ENCODE peak calls at places on chromosomes 6 and 20, in ten cellular contexts. One of them, this sample, is unnamed.

GRCh38 chr6:1485678-1486077 is 96.3 kb downstream of the FOXF2 start:
- DNase-seq in naive thymus-derived CD8-positive, alpha-beta T cell: no peak
- DNase-seq in kidney tubule cell: peak; percentile 84
- DNase-seq in CD8-positive, alpha-beta memory T cell: no peak
- DNase-seq in GDM1: no peak
- DNase-seq in SW480: peak; percentile 17
- DNase-seq in upper lobe of right lung: no peak
- DNase-seq in T follicular helper cell: no peak
- DNase-seq in foreskin melanocyte: peak; percentile 46
- DNase-seq in A172: peak; percentile 95
- DNase-seq in this sample: no peak

GRCh38 chr20:15100506-15101160 is 763.2 kb upstream of the FLRT3 start:
- DNase-seq in foreskin melanocyte: no peak
- DNase-seq in upper lobe of right lung: no peak
- DNase-seq in A172: no peak
- DNase-seq in kidney tubule cell: peak; percentile 63
- DNase-seq in CD8-positive, alpha-beta memory T cell: no peak
- DNase-seq in T follicular helper cell: no peak
- DNase-seq in SW480: no peak
- DNase-seq in naive thymus-derived CD8-positive, alpha-beta T cell: no peak
- DNase-seq in GDM1: no peak
- DNase-seq in this sample: no peak

GRCh38 chr6:53734473-53735299 is 60.1 kb upstream of the LRRC1 start:
- DNase-seq in CD8-positive, alpha-beta memory T cell: no peak
- DNase-seq in A172: peak; percentile 95
- DNase-seq in foreskin melanocyte: no peak
- DNase-seq in upper lobe of right lung: no peak
- DNase-seq in naive thymus-derived CD8-positive, alpha-beta T cell: no peak
- DNase-seq in T follicular helper cell: no peak
- DNase-seq in SW480: peak; percentile 95
- DNase-seq in kidney tubule cell: peak; percentile 89
- DNase-seq in GDM1: peak; percentile 88
- DNase-seq in this sample: no peak

GRCh38 chr6:156780117-156780641 is 3.0 kb downstream of the ARID1B start:
- DNase-seq in foreskin melanocyte: peak; percentile 87
- DNase-seq in GDM1: peak; percentile 46
- DNase-seq in upper lobe of right lung: no peak
- DNase-seq in naive thymus-derived CD8-positive, alpha-beta T cell: no peak
- DNase-seq in CD8-positive, alpha-beta memory T cell: peak; percentile 68
- DNase-seq in A172: peak; percentile 89
- DNase-seq in SW480: peak; percentile 91
- DNase-seq in kidney tubule cell: peak; percentile 91
- DNase-seq in T follicular helper cell: peak; percentile 53
- DNase-seq in this sample: no peak

GRCh38 chr6:30154709-30155521 is 6.1 kb downstream of the TRIM10 start:
- DNase-seq in T follicular helper cell: no peak
- DNase-seq in CD8-positive, alpha-beta memory T cell: no peak
- DNase-seq in kidney tubule cell: peak; percentile 93
- DNase-seq in GDM1: no peak
- DNase-seq in naive thymus-derived CD8-positive, alpha-beta T cell: no peak
- DNase-seq in foreskin melanocyte: peak; percentile 15
- DNase-seq in SW480: peak; percentile 72
- DNase-seq in upper lobe of right lung: no peak
- DNase-seq in A172: peak; percentile 73
- DNase-seq in this sample: no peak

GRCh38 chr6:145086197-145086596 is 649.1 kb downstream of the EPM2A start:
- DNase-seq in upper lobe of right lung: no peak
- DNase-seq in CD8-positive, alpha-beta memory T cell: no peak
- DNase-seq in foreskin melanocyte: no peak
- DNase-seq in naive thymus-derived CD8-positive, alpha-beta T cell: no peak
- DNase-seq in GDM1: no peak
- DNase-seq in A172: no peak
- DNase-seq in SW480: no peak
- DNase-seq in kidney tubule cell: no peak
- DNase-seq in T follicular helper cell: no peak
- DNase-seq in this sample: no peak

GRCh38 chr6:11217360-11218076 is 14.9 kb downstream of the NEDD9 start:
- DNase-seq in T follicular helper cell: no peak
- DNase-seq in kidney tubule cell: peak; percentile 84
- DNase-seq in A172: no peak
- DNase-seq in SW480: no peak
- DNase-seq in foreskin melanocyte: no peak
- DNase-seq in naive thymus-derived CD8-positive, alpha-beta T cell: no peak
- DNase-seq in GDM1: no peak
- DNase-seq in upper lobe of right lung: no peak
- DNase-seq in CD8-positive, alpha-beta memory T cell: no peak
- DNase-seq in this sample: no peak

GRCh38 chr20:25984933-25985332 is 288.3 kb upstream of the ZNF337 start:
- DNase-seq in T follicular helper cell: peak; percentile 20
- DNase-seq in naive thymus-derived CD8-positive, alpha-beta T cell: peak; percentile 16
- DNase-seq in A172: no peak
- DNase-seq in CD8-positive, alpha-beta memory T cell: peak; percentile 72
- DNase-seq in kidney tubule cell: no peak
- DNase-seq in upper lobe of right lung: peak; percentile 73
- DNase-seq in GDM1: no peak
- DNase-seq in foreskin melanocyte: peak; percentile 14
- DNase-seq in SW480: no peak
- DNase-seq in this sample: peak; percentile 49

GRCh38 chr20:36461600-36462439 is 79.5 kb upstream of the MYL9 start:
- DNase-seq in kidney tubule cell: peak; percentile 73
- DNase-seq in CD8-positive, alpha-beta memory T cell: peak; percentile 63
- DNase-seq in foreskin melanocyte: no peak
- DNase-seq in GDM1: no peak
- DNase-seq in A172: peak; percentile 35
- DNase-seq in upper lobe of right lung: peak; percentile 82
- DNase-seq in T follicular helper cell: peak; percentile 25
- DNase-seq in SW480: peak; percentile 69
- DNase-seq in naive thymus-derived CD8-positive, alpha-beta T cell: peak; percentile 33
- DNase-seq in this sample: no peak

GRCh38 chr6:127058936-127059335 is 59.5 kb upstream of the RSPO3 start:
- DNase-seq in T follicular helper cell: no peak
- DNase-seq in CD8-positive, alpha-beta memory T cell: no peak
- DNase-seq in GDM1: no peak
- DNase-seq in A172: no peak
- DNase-seq in naive thymus-derived CD8-positive, alpha-beta T cell: no peak
- DNase-seq in SW480: no peak
- DNase-seq in upper lobe of right lung: no peak
- DNase-seq in foreskin melanocyte: no peak
- DNase-seq in kidney tubule cell: no peak
- DNase-seq in this sample: no peak

GRCh38 chr20:37651932-37652331 is 41.9 kb upstream of the CTNNBL1 start:
- DNase-seq in SW480: peak; percentile 56
- DNase-seq in A172: peak; percentile 25
- DNase-seq in naive thymus-derived CD8-positive, alpha-beta T cell: no peak
- DNase-seq in upper lobe of right lung: peak; percentile 75
- DNase-seq in T follicular helper cell: no peak
- DNase-seq in GDM1: no peak
- DNase-seq in kidney tubule cell: peak; percentile 27
- DNase-seq in CD8-positive, alpha-beta memory T cell: no peak
- DNase-seq in foreskin melanocyte: peak; percentile 33
- DNase-seq in this sample: no peak

GRCh38 chr6:130075879-130076278 is 57.5 kb downstream of the L3MBTL3 start:
- DNase-seq in naive thymus-derived CD8-positive, alpha-beta T cell: no peak
- DNase-seq in CD8-positive, alpha-beta memory T cell: no peak
- DNase-seq in SW480: no peak
- DNase-seq in foreskin melanocyte: no peak
- DNase-seq in A172: no peak
- DNase-seq in GDM1: no peak
- DNase-seq in upper lobe of right lung: no peak
- DNase-seq in kidney tubule cell: no peak
- DNase-seq in T follicular helper cell: no peak
- DNase-seq in this sample: no peak

GRCh38 chr6:14542670-14543366 is 425.2 kb downstream of the CD83 start:
- DNase-seq in A172: peak; percentile 20
- DNase-seq in upper lobe of right lung: no peak
- DNase-seq in SW480: peak; percentile 18
- DNase-seq in kidney tubule cell: peak; percentile 76
- DNase-seq in T follicular helper cell: no peak
- DNase-seq in GDM1: no peak
- DNase-seq in foreskin melanocyte: no peak
- DNase-seq in CD8-positive, alpha-beta memory T cell: no peak
- DNase-seq in naive thymus-derived CD8-positive, alpha-beta T cell: no peak
- DNase-seq in this sample: no peak

GRCh38 chr6:47044418-47044817 is 2.3 kb upstream of the ADGRF1 start:
- DNase-seq in T follicular helper cell: no peak
- DNase-seq in GDM1: no peak
- DNase-seq in foreskin melanocyte: no peak
- DNase-seq in kidney tubule cell: peak; percentile 95
- DNase-seq in SW480: no peak
- DNase-seq in A172: peak; percentile 27
- DNase-seq in upper lobe of right lung: no peak
- DNase-seq in naive thymus-derived CD8-positive, alpha-beta T cell: no peak
- DNase-seq in CD8-positive, alpha-beta memory T cell: no peak
- DNase-seq in this sample: no peak

GRCh38 chr20:45959956-45960630 is 11.9 kb downstream of the ZNF335 start:
- DNase-seq in SW480: no peak
- DNase-seq in GDM1: no peak
- DNase-seq in CD8-positive, alpha-beta memory T cell: no peak
- DNase-seq in foreskin melanocyte: no peak
- DNase-seq in kidney tubule cell: no peak
- DNase-seq in A172: no peak
- DNase-seq in naive thymus-derived CD8-positive, alpha-beta T cell: no peak
- DNase-seq in upper lobe of right lung: peak; percentile 41
- DNase-seq in T follicular helper cell: no peak
- DNase-seq in this sample: no peak

GRCh38 chr20:52493177-52493711 is 301.7 kb upstream of the ZFP64 start:
- DNase-seq in CD8-positive, alpha-beta memory T cell: no peak
- DNase-seq in A172: peak; percentile 84
- DNase-seq in foreskin melanocyte: no peak
- DNase-seq in naive thymus-derived CD8-positive, alpha-beta T cell: no peak
- DNase-seq in GDM1: peak; percentile 6
- DNase-seq in upper lobe of right lung: no peak
- DNase-seq in kidney tubule cell: peak; percentile 85
- DNase-seq in T follicular helper cell: no peak
- DNase-seq in SW480: peak; percentile 58
- DNase-seq in this sample: no peak

GRCh38 chr6:16805190-16805860 is 44.1 kb upstream of the ATXN1 start:
- DNase-seq in upper lobe of right lung: no peak
- DNase-seq in A172: peak; percentile 33
- DNase-seq in GDM1: no peak
- DNase-seq in SW480: peak; percentile 1
- DNase-seq in CD8-positive, alpha-beta memory T cell: no peak
- DNase-seq in foreskin melanocyte: no peak
- DNase-seq in kidney tubule cell: no peak
- DNase-seq in T follicular helper cell: no peak
- DNase-seq in naive thymus-derived CD8-positive, alpha-beta T cell: no peak
- DNase-seq in this sample: no peak

GRCh38 chr6:16334671-16335070 is 96.3 kb downstream of the GMPR start:
- DNase-seq in CD8-positive, alpha-beta memory T cell: no peak
- DNase-seq in naive thymus-derived CD8-positive, alpha-beta T cell: no peak
- DNase-seq in T follicular helper cell: no peak
- DNase-seq in SW480: no peak
- DNase-seq in upper lobe of right lung: no peak
- DNase-seq in kidney tubule cell: peak; percentile 82
- DNase-seq in A172: peak; percentile 76
- DNase-seq in GDM1: no peak
- DNase-seq in foreskin melanocyte: peak; percentile 88
- DNase-seq in this sample: no peak

GRCh38 chr20:15396026-15396425 is 1058.6 kb upstream of the FLRT3 start:
- DNase-seq in CD8-positive, alpha-beta memory T cell: no peak
- DNase-seq in A172: peak; percentile 42
- DNase-seq in foreskin melanocyte: no peak
- DNase-seq in SW480: no peak
- DNase-seq in naive thymus-derived CD8-positive, alpha-beta T cell: no peak
- DNase-seq in upper lobe of right lung: no peak
- DNase-seq in kidney tubule cell: peak; percentile 83
- DNase-seq in T follicular helper cell: no peak
- DNase-seq in GDM1: no peak
- DNase-seq in this sample: no peak

GRCh38 chr6:1561355-1561754 is 48.4 kb upstream of the FOXC1 start:
- DNase-seq in upper lobe of right lung: no peak
- DNase-seq in naive thymus-derived CD8-positive, alpha-beta T cell: no peak
- DNase-seq in A172: no peak
- DNase-seq in T follicular helper cell: no peak
- DNase-seq in kidney tubule cell: no peak
- DNase-seq in CD8-positive, alpha-beta memory T cell: no peak
- DNase-seq in SW480: no peak
- DNase-seq in GDM1: no peak
- DNase-seq in foreskin melanocyte: no peak
- DNase-seq in this sample: no peak

GRCh38 chr6:47132724-47133123 is 90.6 kb upstream of the ADGRF1 start:
- DNase-seq in CD8-positive, alpha-beta memory T cell: no peak
- DNase-seq in A172: no peak
- DNase-seq in SW480: no peak
- DNase-seq in foreskin melanocyte: no peak
- DNase-seq in kidney tubule cell: no peak
- DNase-seq in T follicular helper cell: no peak
- DNase-seq in GDM1: no peak
- DNase-seq in upper lobe of right lung: no peak
- DNase-seq in naive thymus-derived CD8-positive, alpha-beta T cell: no peak
- DNase-seq in this sample: no peak

GRCh38 chr6:133890941-133891813 is 2.3 kb downstream of the TCF21 start:
- DNase-seq in GDM1: no peak
- DNase-seq in upper lobe of right lung: peak; percentile 66
- DNase-seq in CD8-positive, alpha-beta memory T cell: no peak
- DNase-seq in foreskin melanocyte: no peak
- DNase-seq in naive thymus-derived CD8-positive, alpha-beta T cell: no peak
- DNase-seq in SW480: peak; percentile 9
- DNase-seq in T follicular helper cell: no peak
- DNase-seq in kidney tubule cell: peak; percentile 10
- DNase-seq in A172: peak; percentile 19
- DNase-seq in this sample: no peak

GRCh38 chr6:116410945-116411623 is 40.3 kb downstream of the DSE start:
- DNase-seq in T follicular helper cell: no peak
- DNase-seq in naive thymus-derived CD8-positive, alpha-beta T cell: no peak
- DNase-seq in GDM1: no peak
- DNase-seq in A172: no peak
- DNase-seq in upper lobe of right lung: no peak
- DNase-seq in foreskin melanocyte: peak; percentile 29
- DNase-seq in kidney tubule cell: peak; percentile 42
- DNase-seq in CD8-positive, alpha-beta memory T cell: no peak
- DNase-seq in SW480: no peak
- DNase-seq in this sample: no peak

GRCh38 chr6:46507426-46507825 is 16.2 kb upstream of the RCAN2 start:
- DNase-seq in upper lobe of right lung: no peak
- DNase-seq in A172: no peak
- DNase-seq in SW480: peak; percentile 4
- DNase-seq in GDM1: no peak
- DNase-seq in T follicular helper cell: no peak
- DNase-seq in naive thymus-derived CD8-positive, alpha-beta T cell: no peak
- DNase-seq in kidney tubule cell: peak; percentile 75
- DNase-seq in foreskin melanocyte: no peak
- DNase-seq in CD8-positive, alpha-beta memory T cell: no peak
- DNase-seq in this sample: no peak

GRCh38 chr20:35329435-35330139 is 37.4 kb upstream of the FAM83C start:
- DNase-seq in upper lobe of right lung: no peak
- DNase-seq in T follicular helper cell: no peak
- DNase-seq in CD8-positive, alpha-beta memory T cell: no peak
- DNase-seq in A172: peak; percentile 67
- DNase-seq in foreskin melanocyte: no peak
- DNase-seq in GDM1: no peak
- DNase-seq in kidney tubule cell: peak; percentile 62
- DNase-seq in SW480: peak; percentile 88
- DNase-seq in naive thymus-derived CD8-positive, alpha-beta T cell: no peak
- DNase-seq in this sample: no peak

GRCh38 chr20:37278966-37279590 is 10.4 kb upstream of the MANBAL start:
- DNase-seq in SW480: no peak
- DNase-seq in kidney tubule cell: no peak
- DNase-seq in foreskin melanocyte: no peak
- DNase-seq in naive thymus-derived CD8-positive, alpha-beta T cell: no peak
- DNase-seq in A172: no peak
- DNase-seq in CD8-positive, alpha-beta memory T cell: no peak
- DNase-seq in upper lobe of right lung: no peak
- DNase-seq in T follicular helper cell: no peak
- DNase-seq in GDM1: no peak
- DNase-seq in this sample: no peak

GRCh38 chr6:106611030-106611429 is 18.3 kb downstream of the RTN4IP1 start:
- DNase-seq in CD8-positive, alpha-beta memory T cell: no peak
- DNase-seq in kidney tubule cell: no peak
- DNase-seq in SW480: no peak
- DNase-seq in T follicular helper cell: no peak
- DNase-seq in naive thymus-derived CD8-positive, alpha-beta T cell: no peak
- DNase-seq in upper lobe of right lung: no peak
- DNase-seq in GDM1: no peak
- DNase-seq in A172: no peak
- DNase-seq in foreskin melanocyte: no peak
- DNase-seq in this sample: no peak

GRCh38 chr20:48789185-48789668 is 38.6 kb downstream of the PREX1 start:
- DNase-seq in CD8-positive, alpha-beta memory T cell: peak; percentile 39
- DNase-seq in T follicular helper cell: no peak
- DNase-seq in kidney tubule cell: no peak
- DNase-seq in SW480: no peak
- DNase-seq in upper lobe of right lung: no peak
- DNase-seq in naive thymus-derived CD8-positive, alpha-beta T cell: no peak
- DNase-seq in foreskin melanocyte: no peak
- DNase-seq in A172: no peak
- DNase-seq in GDM1: no peak
- DNase-seq in this sample: no peak

This sample was measured in dorsolateral prefrontal cortex.